ENCODE peak calls at places on chromosomes 16 and 17, in four cellular contexts. G is GM12878, B is K562, R is WTC11. I is an unnamed sample.

GRCh38 chr16:54285414-54286066 is 1.0 kb downstream of the IRX3 start:
- DNase-seq in G (no peak), B (no peak), R (peak; percentile 30), I (peak; percentile 38)

GRCh38 chr16:85330694-85331188 is 218.5 kb upstream of the CIBAR2 start:
- DNase-seq in G (no peak), B (peak; percentile 86), R (no peak), I (peak; percentile 72)

GRCh38 chr17:35028531-35029262 is 34.8 kb downstream of the RFFL start:
- DNase-seq in G (no peak), B (no peak), R (no peak), I (no peak)

GRCh38 chr17:56744721-56745120 is 89.0 kb downstream of the C17orf67 start:
- DNase-seq in G (no peak), B (no peak), R (no peak), I (no peak)

GRCh38 chr17:81409190-81409935 is 14.1 kb downstream of the BAHCC1 start:
- DNase-seq in G (no peak), B (peak; percentile 71), R (peak; percentile 55), I (no peak)

GRCh38 chr16:19885456-19886060 is 910 bp upstream of the GPRC5B start:
- DNase-seq in G (no peak), B (no peak), R (no peak), I (no peak)

GRCh38 chr16:11250091-11250785 is 5.8 kb downstream of the SOCS1 start:
- DNase-seq in G (no peak), B (no peak), R (peak; percentile 34), I (no peak)

GRCh38 chr17:56478836-56479447 is 114.6 kb upstream of the NOG start:
- DNase-seq in G (no peak), B (peak; percentile 11), R (peak; percentile 33), I (peak; percentile 41)

GRCh38 chr16:56776562-56776961 is 46.6 kb downstream of the NUP93 start:
- DNase-seq in G (no peak), B (no peak), R (no peak), I (no peak)

GRCh38 chr17:74649909-74650308 is 26.4 kb upstream of the CD300E start:
- DNase-seq in G (no peak), B (no peak), R (no peak), I (no peak)

GRCh38 chr17:32158870-32159585 is 16.7 kb downstream of the RHOT1 start:
- DNase-seq in G (no peak), B (no peak), R (no peak), I (no peak)

GRCh38 chr16:30558789-30559377 is 709 bp upstream of the ZNF764 start:
- DNase-seq in G (no peak), B (no peak), R (no peak), I (no peak)

GRCh38 chr16:30559690-30560089 is 1.5 kb upstream of the ZNF764 start:
- DNase-seq in G (no peak), B (no peak), R (no peak), I (no peak)

GRCh38 chr16:30555848-30556473 is 2.2 kb downstream of the ZNF764 start:
- DNase-seq in G (no peak), B (no peak), R (peak; percentile 16), I (no peak)

GRCh38 chr16:30557950-30558788 is at the start of gene ZNF764:
- DNase-seq in G (peak; percentile 84), B (peak; percentile 83), R (peak; percentile 96), I (peak; percentile 99)

GRCh38 chr16:30557397-30557949 is 701 bp downstream of the ZNF764 start:
- DNase-seq in G (no peak), B (peak; percentile 65), R (no peak), I (no peak)
- TF ChIP-seq ETV6 in G (no peak), B (no peak), R (no peak), I (no peak)

GRCh38 chr17:77887464-77888241 is 70.8 kb upstream of the TNRC6C start:
- DNase-seq in G (no peak), B (peak; percentile 53), R (no peak), I (peak; percentile 35)

GRCh38 chr17:77886387-77886728 is 72.1 kb upstream of the TNRC6C start:
- DNase-seq in G (no peak), B (peak; percentile 33), R (no peak), I (no peak)

GRCh38 chr17:77888242-77889134 is 70.0 kb upstream of the TNRC6C start:
- DNase-seq in G (no peak), B (no peak), R (no peak), I (no peak)

GRCh38 chr17:77885678-77886386 is 72.7 kb upstream of the TNRC6C start:
- DNase-seq in G (no peak), B (no peak), R (no peak), I (no peak)

DNA sequence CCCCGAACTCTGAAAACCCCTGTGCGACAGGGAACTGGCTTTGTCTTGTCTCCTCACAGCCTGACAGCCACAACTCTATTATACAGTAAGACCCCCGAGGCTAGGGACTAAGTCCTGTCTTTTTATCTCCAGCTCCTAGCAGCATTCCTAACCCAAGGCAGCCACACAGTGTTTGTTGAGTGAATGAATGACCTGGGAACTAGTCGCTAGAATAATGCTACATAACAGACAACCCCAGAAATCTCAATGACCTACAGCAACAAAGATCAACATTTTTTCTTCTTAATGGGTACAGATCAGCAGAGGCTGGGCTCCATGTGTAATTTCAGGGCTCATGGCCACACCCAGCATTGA is 71.4 kb upstream of the TNRC6C start:
- DNase-seq in G (no peak), B (no peak), R (no peak), I (no peak)
- TF ChIP-seq ETV6 in G (no peak), B (no peak), R (no peak), I (no peak)

GRCh38 chr16:17231972-17232371 is 238.8 kb downstream of the XYLT1 start:
- DNase-seq in G (no peak), B (no peak), R (no peak), I (no peak)
- TF ChIP-seq ETV6 in G (no peak), B (no peak), R (no peak), I (no peak)

GRCh38 chr17:1736348-1737281 is 6.1 kb upstream of the SERPINF2 start:
- DNase-seq in G (no peak), B (peak; percentile 78), R (no peak), I (peak; percentile 98)
- TF ChIP-seq ETV6 in G (no peak), B (no peak), R (no peak), I (peak; percentile 78)

DNA sequence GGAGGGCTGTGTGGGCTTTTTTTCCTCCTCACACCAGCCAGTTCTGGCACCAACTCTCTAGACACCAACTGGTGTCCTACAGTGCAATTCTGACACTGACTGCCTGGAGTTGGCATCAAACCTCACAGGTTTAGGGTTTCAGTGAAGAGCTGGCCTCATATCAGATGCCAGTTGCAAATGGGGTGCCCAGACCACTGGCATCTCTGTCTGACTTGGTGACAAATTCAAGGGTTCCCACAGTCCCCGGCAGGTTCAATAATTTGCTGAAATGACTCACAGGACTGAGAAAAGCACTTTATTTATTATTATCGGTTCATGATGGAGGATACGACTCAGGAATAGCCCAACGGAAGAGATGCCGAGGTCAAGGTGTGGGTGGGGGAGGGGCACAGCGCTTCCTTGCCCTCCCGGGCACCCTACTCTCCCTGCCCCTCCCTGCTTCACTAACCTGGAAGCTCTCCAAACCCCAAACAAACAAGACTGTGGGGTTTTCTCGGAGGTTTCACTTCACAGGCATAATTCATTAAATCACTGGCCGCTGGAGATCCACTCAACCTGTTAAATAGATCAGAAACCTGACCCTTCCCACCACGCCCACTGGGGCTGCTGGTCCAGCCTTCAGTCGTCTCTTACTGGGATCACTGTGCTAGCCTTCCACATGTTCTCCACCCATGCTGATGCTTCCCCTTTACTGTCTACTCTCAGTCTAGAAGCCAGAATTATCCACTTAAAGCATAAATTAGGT is 1.7 kb upstream of the NLRP1 start:
- DNase-seq in G (peak; percentile 51), B (peak; percentile 5), R (no peak), I (no peak)
- TF ChIP-seq ETV6 in G (no peak), B (no peak), R (no peak), I (no peak)

GRCh38 chr16:10153993-10154788 is 28.0 kb downstream of the GRIN2A start:
- DNase-seq in G (no peak), B (no peak), R (no peak), I (no peak)
- TF ChIP-seq ETV6 in G (no peak), B (no peak), R (no peak), I (no peak)

DNA sequence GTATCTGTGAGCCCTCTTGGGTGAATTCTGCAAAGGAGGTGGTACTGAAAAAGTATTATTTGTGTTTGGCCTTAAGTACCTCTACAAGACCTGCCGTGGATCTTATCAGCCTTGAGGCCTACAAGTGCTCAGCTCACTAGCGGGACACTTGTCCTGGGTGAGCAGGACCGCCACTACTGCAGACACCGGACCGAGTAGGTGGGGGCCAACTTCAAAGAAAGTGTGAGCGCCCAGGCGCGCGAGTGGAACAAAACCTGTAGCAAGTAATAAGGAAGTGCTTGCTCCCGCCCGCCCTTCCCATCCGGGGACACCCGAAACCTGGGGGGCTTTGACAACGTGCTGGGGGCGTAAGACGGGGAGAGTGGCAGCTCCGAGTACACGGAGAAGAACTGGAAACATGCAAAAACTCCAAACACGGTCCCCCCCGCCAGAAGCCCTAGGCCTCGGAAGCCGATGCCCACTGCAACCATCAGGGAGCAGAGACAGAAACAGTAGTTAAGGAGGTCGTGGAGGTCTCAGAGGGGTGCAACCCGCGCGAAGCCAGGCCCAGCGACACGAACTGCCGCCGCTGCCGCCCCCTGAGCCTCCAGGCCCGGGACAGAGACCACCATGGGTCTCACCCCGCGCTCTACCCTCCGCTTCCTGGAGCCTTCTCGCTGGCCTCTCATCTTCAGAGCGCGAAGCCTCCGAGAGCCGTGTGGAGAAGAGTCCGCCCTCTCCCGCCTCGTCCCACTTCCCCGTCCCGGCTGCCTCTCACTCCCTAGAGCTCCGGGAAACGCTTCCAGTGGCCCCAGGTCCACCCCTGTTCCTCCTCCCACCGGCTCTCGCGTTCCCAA is 563 bp downstream of the CNOT1 start:
- DNase-seq in G (peak; percentile 17), B (peak; percentile 16), R (peak; percentile 16), I (peak; percentile 55)
- TF ChIP-seq ETV6 in G (no peak), B (no peak), R (no peak), I (no peak)